ENCODE peak calls at places on chromosomes 7 and 10, in five cellular contexts. V is osteocyte, T is kidney, C is upper lobe of right lung, A is endodermal cell. Z is an unnamed sample.
A peak's percentile ranks its signal among the peaks of the same experiment; 100 is the strongest.

GRCh38 chr10:48518412-48518811 is 86.5 kb downstream of the ARHGAP22 start:
- DNase-seq in V (no peak), T (no peak), C (peak; percentile 36), A (peak; percentile 37), Z (no peak)

GRCh38 chr10:118721005-118721876 is 33.5 kb downstream of the CACUL1 start:
- DNase-seq in V (no peak), T (no peak), C (no peak), A (peak; percentile 73), Z (no peak)

GRCh38 chr7:50267525-50268041 is 36.9 kb upstream of the IKZF1 start:
- DNase-seq in V (no peak), T (no peak), C (no peak), A (no peak), Z (no peak)

GRCh38 chr7:105180002-105180401 is 166.0 kb downstream of the KMT2E start:
- DNase-seq in V (no peak), T (no peak), C (no peak), A (no peak), Z (no peak)

GRCh38 chr7:3141326-3141725 is 97.7 kb upstream of the CARD11 start:
- DNase-seq in V (no peak), T (no peak), C (no peak), A (no peak), Z (no peak)

GRCh38 chr10:57579926-57580325 is 687.8 kb downstream of the IPMK start:
- DNase-seq in V (no peak), T (no peak), C (no peak), A (peak; percentile 79), Z (no peak)

GRCh38 chr7:76281006-76281705 is 21.3 kb upstream of the HSPB1 start:
- DNase-seq in V (no peak), T (no peak), C (no peak), A (no peak), Z (no peak)

GRCh38 chr10:31774291-31774900 is 154.2 kb downstream of the ARHGAP12 start:
- DNase-seq in V (no peak), T (no peak), C (no peak), A (no peak), Z (no peak)

GRCh38 chr7:2520131-2520807 is 695 bp downstream of the LFNG start:
- DNase-seq in V (no peak), T (no peak), C (no peak), A (peak; percentile 77), Z (peak; percentile 73)

GRCh38 chr7:142188846-142189245 is 69.0 kb downstream of the PRSS58 start:
- DNase-seq in V (no peak), T (no peak), C (no peak), A (no peak), Z (no peak)

GRCh38 chr10:37762287-37762686 is 95.1 kb downstream of the ZNF248 start:
- DNase-seq in V (no peak), T (no peak), C (no peak), A (no peak), Z (no peak)

GRCh38 chr10:120980316-120980975 is 129.3 kb downstream of the WDR11 start:
- DNase-seq in V (no peak), T (no peak), C (peak; percentile 79), A (peak; percentile 71), Z (peak; percentile 64)

GRCh38 chr10:94320285-94320914 is 42.3 kb downstream of the NOC3L start:
- DNase-seq in V (peak; percentile 88), T (no peak), C (no peak), A (peak; percentile 88), Z (peak; percentile 61)

GRCh38 chr10:75814071-75814470 is 382.6 kb downstream of the LRMDA start:
- DNase-seq in V (no peak), T (no peak), C (no peak), A (no peak), Z (no peak)

GRCh38 chr10:104521901-104522827 is 118.9 kb upstream of the SORCS3 start:
- DNase-seq in V (no peak), T (no peak), C (no peak), A (no peak), Z (no peak)

GRCh38 chr7:26500749-26501352 is 209.2 kb downstream of the SNX10 start:
- DNase-seq in V (no peak), T (no peak), C (no peak), A (no peak), Z (no peak)

GRCh38 chr7:105910172-105910571 is 33.8 kb upstream of the ATXN7L1 start:
- DNase-seq in V (no peak), T (no peak), C (no peak), A (no peak), Z (no peak)

GRCh38 chr7:33040803-33041516 is 21.6 kb downstream of the NT5C3A start:
- DNase-seq in V (no peak), T (no peak), C (no peak), A (no peak), Z (no peak)

GRCh38 chr7:96233528-96234154 is 88.3 kb downstream of the SLC25A13 start:
- DNase-seq in V (no peak), T (no peak), C (no peak), A (no peak), Z (no peak)

GRCh38 chr10:72509206-72509799 is 116.6 kb downstream of the MICU1 start:
- DNase-seq in V (no peak), T (no peak), C (no peak), A (no peak), Z (no peak)

GRCh38 chr7:133364959-133365680 is 112.2 kb downstream of the EXOC4 start:
- DNase-seq in V (no peak), T (no peak), C (no peak), A (no peak), Z (no peak)

GRCh38 chr10:57699944-57700343 is 567.8 kb downstream of the IPMK start:
- DNase-seq in V (no peak), T (no peak), C (no peak), A (no peak), Z (no peak)

GRCh38 chr7:13981070-13981469 is 8.4 kb downstream of the ETV1 start:
- DNase-seq in V (no peak), T (no peak), C (no peak), A (peak; percentile 54), Z (no peak)

GRCh38 chr7:153832160-153832559 is 220.0 kb upstream of the DPP6 start:
- DNase-seq in V (no peak), T (no peak), C (no peak), A (no peak), Z (no peak)

GRCh38 chr7:12581897-12582296 is 11.4 kb downstream of the SCIN start:
- DNase-seq in V (no peak), T (no peak), C (no peak), A (no peak), Z (no peak)

GRCh38 chr10:119190353-119190752 is 11.7 kb upstream of the PRDX3 start:
- DNase-seq in V (no peak), T (no peak), C (no peak), A (no peak), Z (no peak)

GRCh38 chr7:27779873-27780272 is 39.9 kb downstream of the TAX1BP1 start:
- DNase-seq in V (no peak), T (no peak), C (no peak), A (no peak), Z (no peak)

GRCh38 chr7:94228678-94229077 is 166.0 kb upstream of the COL1A2 start:
- DNase-seq in V (no peak), T (no peak), C (no peak), A (no peak), Z (no peak)

GRCh38 chr10:101367569-101368453 is 13.8 kb downstream of the BTRC start:
- DNase-seq in V (no peak), T (no peak), C (no peak), A (no peak), Z (no peak)

GRCh38 chr7:96310106-96310505 is 11.8 kb downstream of the SLC25A13 start:
- DNase-seq in V (no peak), T (no peak), C (no peak), A (no peak), Z (no peak)

GRCh38 chr7:106279425-106280182 is 5.2 kb downstream of the NAMPT start:
- DNase-seq in V (no peak), T (no peak), C (no peak), A (no peak), Z (no peak)

GRCh38 chr7:71408276-71408675 is 276.3 kb downstream of the GALNT17 start:
- DNase-seq in V (no peak), T (no peak), C (no peak), A (peak; percentile 34), Z (no peak)

GRCh38 chr10:12419279-12419847 is 70.0 kb downstream of the CAMK1D start:
- DNase-seq in V (no peak), T (no peak), C (no peak), A (no peak), Z (no peak)

GRCh38 chr10:62647375-62648092 is 157.0 kb upstream of the ADO start:
- DNase-seq in V (no peak), T (no peak), C (no peak), A (no peak), Z (no peak)

GRCh38 chr10:77448226-77448625 is 189.4 kb downstream of the KCNMA1 start:
- DNase-seq in V (no peak), T (no peak), C (no peak), A (no peak), Z (no peak)

GRCh38 chr7:43834463-43835251 is 34.7 kb downstream of the MRPS24 start:
- DNase-seq in V (no peak), T (no peak), C (no peak), A (no peak), Z (no peak)

GRCh38 chr10:132371641-132372081 is 25.3 kb upstream of the PWWP2B start:
- DNase-seq in V (no peak), T (peak; percentile 41), C (peak; percentile 50), A (peak; percentile 74), Z (peak; percentile 26)
- TF ChIP-seq CTCF in V (peak; percentile 36), T (no peak), C (peak; percentile 23), A (peak; percentile 69), Z (no peak)

GRCh38 chr7:123747620-123748141 is 1.1 kb downstream of the WASL start:
- DNase-seq in V (no peak), T (peak; percentile 63), C (peak; percentile 70), A (peak; percentile 90), Z (peak; percentile 57)
- TF ChIP-seq CTCF in V (no peak), T (no peak), C (no peak), A (no peak), Z (no peak)

GRCh38 chr7:151056286-151057037 is 1.2 kb downstream of the CDK5 start:
- DNase-seq in V (no peak), T (no peak), C (no peak), A (peak; percentile 82), Z (no peak)
- TF ChIP-seq CTCF in V (no peak), T (no peak), C (no peak), A (peak; percentile 53), Z (no peak)

GRCh38 chr10:125084191-125085186 is 75.9 kb downstream of the CTBP2 start:
- DNase-seq in V (no peak), T (peak; percentile 92), C (peak; percentile 62), A (peak; percentile 79), Z (no peak)
- TF ChIP-seq CTCF in V (no peak), T (no peak), C (peak; percentile 9), A (peak; percentile 26), Z (no peak)

GRCh38 chr7:11207565-11207964 is 233.9 kb downstream of the PHF14 start:
- DNase-seq in V (no peak), T (no peak), C (no peak), A (no peak), Z (no peak)
- TF ChIP-seq CTCF in V (no peak), T (no peak), C (no peak), A (peak; percentile 49), Z (no peak)

DNA sequence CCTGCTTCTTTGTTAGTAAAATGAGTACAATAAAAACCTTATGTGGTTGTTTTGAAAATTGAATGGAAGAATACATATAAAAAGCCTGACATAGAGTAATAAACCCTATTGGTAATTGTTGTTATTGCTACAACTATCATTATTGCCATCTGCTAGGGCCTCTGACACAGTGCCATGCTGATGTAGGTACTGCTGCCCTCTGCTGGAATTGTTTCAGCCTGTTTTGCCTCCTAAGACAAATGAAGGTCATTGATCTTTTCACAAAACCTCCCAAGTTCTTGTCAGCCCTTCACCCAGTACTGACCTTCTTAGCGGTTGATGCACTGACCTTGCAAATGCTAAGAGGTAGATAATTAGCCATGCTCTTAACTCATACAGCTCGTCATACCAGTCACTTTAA is 975.3 kb downstream of the SORCS1 start:
- DNase-seq in V (no peak), T (no peak), C (no peak), A (peak; percentile 85), Z (no peak)
- TF ChIP-seq CTCF in V (peak; percentile 38), T (peak; percentile 14), C (peak; percentile 36), A (peak; percentile 87), Z (peak; percentile 34)

Z was measured in lower lobe of right lung.